ENCODE peak calls at places on chromosomes 2 and 18, in six cellular contexts. J is GM23338, R is tibial artery, L is endodermal cell, P is stomach, I is testis. W is an unnamed sample.
A peak's percentile ranks its signal among the peaks of the same experiment; 100 is the strongest.

GRCh38 chr2:198857246-198857645 is 600.5 kb downstream of the SATB2 start:
- DNase-seq in I (no peak), R (no peak), J (no peak), L (no peak), P (no peak), W (no peak)

GRCh38 chr2:25512707-25513106 is 160.7 kb downstream of the DTNB start:
- DNase-seq in I (no peak), P (no peak), R (no peak), L (no peak), J (no peak), W (no peak)

GRCh38 chr2:70496819-70497218 is 56.8 kb downstream of the TGFA start:
- DNase-seq in P (no peak), J (no peak), R (no peak), I (no peak), L (no peak), W (no peak)

GRCh38 chr2:233037078-233037477 is 4.6 kb downstream of the NEU2 start:
- DNase-seq in L (no peak), J (no peak), P (no peak), I (no peak), R (no peak), W (no peak)

GRCh38 chr2:168992026-168992425 is 39.1 kb downstream of the ABCB11 start:
- DNase-seq in L (no peak), I (no peak), P (no peak), J (no peak), R (no peak), W (no peak)

GRCh38 chr2:45585267-45585861 is 25.7 kb downstream of the SRBD1 start:
- DNase-seq in R (no peak), P (no peak), I (peak; percentile 54), J (peak; percentile 48), L (no peak), W (no peak)

GRCh38 chr18:58409802-58410445 is 219.0 kb downstream of the ALPK2 start:
- DNase-seq in P (no peak), I (no peak), J (no peak), L (no peak), R (peak; percentile 7), W (no peak)

GRCh38 chr2:178106053-178106452 is 6.2 kb upstream of the RBM45 start:
- DNase-seq in I (no peak), R (no peak), L (no peak), J (no peak), P (no peak), W (no peak)

GRCh38 chr2:168190590-168191336 is 56.6 kb downstream of the STK39 start:
- DNase-seq in P (no peak), J (peak; percentile 11), L (no peak), R (no peak), I (no peak), W (no peak)

GRCh38 chr2:144084114-144084661 is 435.7 kb downstream of the ZEB2 start:
- DNase-seq in J (no peak), I (no peak), L (no peak), P (no peak), R (no peak), W (no peak)

GRCh38 chr2:119415630-119416029 is 16.0 kb upstream of the TMEM37 start:
- DNase-seq in L (no peak), R (no peak), I (no peak), J (no peak), P (no peak), W (no peak)

GRCh38 chr2:222655406-222655747 is 515 bp downstream of the FARSB start:
- DNase-seq in L (no peak), J (peak; percentile 5), I (no peak), R (no peak), P (no peak), W (no peak)

GRCh38 chr2:136246086-136246669 is 128.2 kb upstream of the CXCR4 start:
- DNase-seq in P (peak; percentile 56), R (peak; percentile 76), J (peak; percentile 52), I (peak; percentile 74), L (peak; percentile 77), W (peak; percentile 18)

GRCh38 chr18:42559292-42559691 is 556.2 kb downstream of the RIT2 start:
- DNase-seq in P (no peak), J (no peak), I (no peak), L (peak; percentile 45), R (no peak), W (no peak)

GRCh38 chr2:177174456-177174855 is 38.1 kb upstream of the HNRNPA3 start:
- DNase-seq in R (no peak), P (no peak), J (no peak), L (no peak), I (no peak), W (no peak)

GRCh38 chr18:23684515-23685197 is 4.6 kb upstream of the LAMA3 start:
- DNase-seq in R (no peak), J (no peak), P (no peak), L (no peak), I (no peak), W (no peak)

DNA sequence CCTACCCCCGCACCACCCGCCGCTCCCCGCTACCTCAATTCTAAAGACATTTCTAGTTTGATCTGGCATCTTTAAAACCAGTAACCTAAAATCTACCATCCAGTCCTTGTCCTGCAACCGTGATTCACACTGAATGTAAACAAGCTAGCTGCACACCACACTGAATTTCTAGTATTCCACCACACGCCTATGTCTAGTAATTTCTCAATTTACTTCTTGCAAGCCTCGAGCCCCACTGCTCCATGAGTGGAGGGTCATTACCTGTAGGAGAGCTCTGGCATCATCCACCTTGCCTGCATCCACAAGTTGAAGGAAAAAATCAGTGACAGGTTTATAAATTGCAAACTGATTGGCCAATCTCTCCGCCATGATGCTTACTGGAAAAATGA is 60.2 kb downstream of the ABCG8 start:
- DNase-seq in I (no peak), L (no peak), R (no peak), J (no peak), P (no peak), W (no peak)
- H3K36me3 ChIP-seq in I (no peaks in the 10 kb centered on the region), L (peaks cover 87% of the 10 kb centered on the region), R (peaks cover 47% of the 10 kb centered on the region), J (peaks cover 38% of the 10 kb centered on the region), P (peaks cover 85% of the 10 kb centered on the region), W (peaks cover 3% of the 10 kb centered on the region)

DNA sequence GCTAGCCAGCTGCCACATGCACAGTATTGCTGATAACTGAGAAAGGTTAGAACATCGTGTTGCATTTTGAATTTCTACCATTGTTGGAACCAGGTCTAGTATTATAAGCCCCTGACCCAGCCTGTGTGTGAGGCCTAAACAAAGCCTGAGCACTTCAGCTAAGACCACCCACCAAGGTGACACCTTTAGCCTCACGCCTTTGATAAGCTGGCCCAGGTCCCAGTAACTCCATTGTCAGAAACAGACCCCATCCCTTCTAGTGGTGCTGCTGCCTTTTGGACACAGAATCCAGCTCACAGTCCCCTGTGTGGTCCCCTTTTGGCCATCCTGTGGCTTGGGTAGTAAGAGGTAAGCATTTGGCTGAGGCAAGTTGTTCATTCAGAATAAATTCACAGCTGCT is 1.6 kb downstream of the ELMOD3 start:
- DNase-seq in R (no peak), I (no peak), L (peak; percentile 73), J (no peak), P (no peak), W (no peak)
- H3K27ac ChIP-seq in R (no peak overlapping the region), I (no peak overlapping the region), L (no peak overlapping the region), J (no peak overlapping the region), P (no peak overlapping the region), W (no peak overlapping the region)

GRCh38 chr18:31040982-31041345 is 1.6 kb downstream of the DSC3 start:
- DNase-seq in J (peak; percentile 62), P (no peak), L (peak; percentile 72), R (no peak), I (no peak), W (no peak)

GRCh38 chr18:31042068-31042390 is 513 bp downstream of the DSC3 start:
- DNase-seq in I (no peak), J (no peak), L (no peak), P (no peak), R (no peak), W (no peak)

GRCh38 chr18:31041346-31042067 is 1.0 kb downstream of the DSC3 start:
- DNase-seq in R (no peak), J (peak; percentile 56), L (peak; percentile 77), I (peak; percentile 20), P (no peak), W (no peak)

GRCh38 chr18:31043709-31044108 is 1.2 kb upstream of the DSC3 start:
- DNase-seq in I (no peak), L (no peak), R (no peak), J (no peak), P (no peak), W (no peak)

GRCh38 chr18:31042391-31043181 is at the start of gene DSC3:
- DNase-seq in I (peak; percentile 17), J (peak; percentile 73), P (no peak), R (peak; percentile 63), L (peak; percentile 86), W (no peak)
- TF ChIP-seq CTCF in I (no peak), J (no peak), P (no peak), R (no peak), L (peak; percentile 43), W (no peak)

GRCh38 chr2:36444206-36444605 is 88.6 kb downstream of the CRIM1 start:
- DNase-seq in L (no peak), I (no peak), J (no peak), P (no peak), R (no peak), W (no peak)
- H3K36me3 ChIP-seq in L (peaks cover 92% of the 10 kb centered on the region), I (no peaks in the 10 kb centered on the region), J (peaks cover 7% of the 10 kb centered on the region), P (peaks cover 30% of the 10 kb centered on the region), R (peaks cover 20% of the 10 kb centered on the region), W (no peaks in the 10 kb centered on the region)

GRCh38 chr18:79540161-79540913 is 139.3 kb upstream of the CTDP1 start:
- DNase-seq in L (peak; percentile 13), R (peak; percentile 24), P (peak; percentile 3), I (peak; percentile 8), J (no peak), W (no peak)
- H3K27ac ChIP-seq in L (no peak overlapping the region), R (no peak overlapping the region), P (no peak overlapping the region), I (no peak overlapping the region), J (no peak overlapping the region), W (peak overlapping the region; percentile 39)

GRCh38 chr2:134739261-134739878 is 20.6 kb upstream of the TMEM163 start:
- DNase-seq in L (no peak), I (no peak), R (no peak), P (no peak), J (no peak), W (no peak)
- TF ChIP-seq CTCF in L (no peak), I (no peak), R (no peak), P (no peak), J (no peak), W (no peak)

GRCh38 chr2:218229239-218229638 is 12.2 kb downstream of the ARPC2 start:
- DNase-seq in L (no peak), P (no peak), J (no peak), R (no peak), I (no peak), W (no peak)
- H3K36me3 ChIP-seq in L (peaks cover 94% of the 10 kb centered on the region), P (peaks cover 95% of the 10 kb centered on the region), J (peaks cover 53% of the 10 kb centered on the region), R (peaks cover 51% of the 10 kb centered on the region), I (no peaks in the 10 kb centered on the region), W (peaks cover 63% of the 10 kb centered on the region)